ENCODE peak calls at places on chromosome 20, in four cellular contexts. X is HepG2, T is SK-N-SH, V is K562. H is an unnamed sample.

GRCh38 chr20:21096321-21097043 is 9.7 kb downstream of the LINC00237 start:
- DNase-seq in X (peak), T (peak), V (peak), H (peak)

GRCh38 chr20:8876381-8876780 is 192.5 kb upstream of the PLCB4 start:
- DNase-seq in X (no peak), T (no peak), V (no peak), H (no peak)

GRCh38 chr20:8156603-8157079 is 24.6 kb downstream of the PLCB1 start:
- DNase-seq in X (peak), T (no peak), V (no peak), H (peak)

GRCh38 chr20:47453167-47453782 is 48.4 kb upstream of the NCOA3 start:
- DNase-seq in X (peak), T (no peak), V (no peak), H (peak)

GRCh38 chr20:56422824-56423189 is 10.7 kb downstream of the CASS4 start:
- DNase-seq in X (no peak), T (no peak), V (peak), H (peak)

GRCh38 chr20:37265152-37265551 is 3.5 kb upstream of the GHRH start:
- DNase-seq in X (no peak), T (no peak), V (no peak), H (no peak)

GRCh38 chr20:47785900-47786762 is 850 bp upstream of the SULF2 start:
- DNase-seq in X (peak), T (peak), V (peak), H (peak)

GRCh38 chr20:50248104-50248631 is 57.5 kb downstream of the CEBPB start:
- DNase-seq in X (no peak), T (no peak), V (peak), H (peak)

GRCh38 chr20:21017381-21018085 is 88.6 kb downstream of the LINC00237 start:
- DNase-seq in X (peak), T (no peak), V (no peak), H (no peak)

GRCh38 chr20:8432435-8433148 is 300.5 kb downstream of the PLCB1 start:
- DNase-seq in X (no peak), T (peak), V (no peak), H (no peak)

GRCh38 chr20:57439432-57439831 is 48.2 kb downstream of the RBM38 start:
- DNase-seq in X (no peak), T (no peak), V (no peak), H (no peak)

GRCh38 chr20:4876301-4876700 is 125.0 kb downstream of the SLC23A2 start:
- DNase-seq in X (no peak), T (no peak), V (no peak), H (no peak)

GRCh38 chr20:4871486-4871885 is 129.8 kb downstream of the SLC23A2 start:
- DNase-seq in X (no peak), T (no peak), V (no peak), H (no peak)

GRCh38 chr20:4873396-4873795 is 127.9 kb downstream of the SLC23A2 start:
- DNase-seq in X (no peak), T (no peak), V (no peak), H (no peak)

GRCh38 chr20:4876731-4877130 is 124.6 kb downstream of the SLC23A2 start:
- DNase-seq in X (no peak), T (no peak), V (no peak), H (no peak)

GRCh38 chr20:4875578-4876067 is 125.7 kb downstream of the SLC23A2 start:
- DNase-seq in X (no peak), T (no peak), V (no peak), H (no peak)
- TF ChIP-seq MXI1 in X (no peak), T (no peak), V (no peak), H (no peak)

GRCh38 chr20:18018100-18018499 is 39.6 kb downstream of the OVOL2 start:
- DNase-seq in X (no peak), T (no peak), V (no peak), H (no peak)

GRCh38 chr20:18020931-18021330 is 36.8 kb downstream of the OVOL2 start:
- DNase-seq in X (no peak), T (no peak), V (no peak), H (no peak)

GRCh38 chr20:18024606-18025127 is 33.0 kb downstream of the OVOL2 start:
- DNase-seq in X (no peak), T (no peak), V (no peak), H (no peak)

GRCh38 chr20:18016772-18017171 is 40.9 kb downstream of the OVOL2 start:
- DNase-seq in X (no peak), T (peak), V (no peak), H (no peak)

GRCh38 chr20:18019068-18019467 is 38.6 kb downstream of the OVOL2 start:
- DNase-seq in X (peak), T (peak), V (peak), H (peak)
- TF ChIP-seq USF2 in X (no peak), T (no peak), V (no peak), H (no peak)

DNA sequence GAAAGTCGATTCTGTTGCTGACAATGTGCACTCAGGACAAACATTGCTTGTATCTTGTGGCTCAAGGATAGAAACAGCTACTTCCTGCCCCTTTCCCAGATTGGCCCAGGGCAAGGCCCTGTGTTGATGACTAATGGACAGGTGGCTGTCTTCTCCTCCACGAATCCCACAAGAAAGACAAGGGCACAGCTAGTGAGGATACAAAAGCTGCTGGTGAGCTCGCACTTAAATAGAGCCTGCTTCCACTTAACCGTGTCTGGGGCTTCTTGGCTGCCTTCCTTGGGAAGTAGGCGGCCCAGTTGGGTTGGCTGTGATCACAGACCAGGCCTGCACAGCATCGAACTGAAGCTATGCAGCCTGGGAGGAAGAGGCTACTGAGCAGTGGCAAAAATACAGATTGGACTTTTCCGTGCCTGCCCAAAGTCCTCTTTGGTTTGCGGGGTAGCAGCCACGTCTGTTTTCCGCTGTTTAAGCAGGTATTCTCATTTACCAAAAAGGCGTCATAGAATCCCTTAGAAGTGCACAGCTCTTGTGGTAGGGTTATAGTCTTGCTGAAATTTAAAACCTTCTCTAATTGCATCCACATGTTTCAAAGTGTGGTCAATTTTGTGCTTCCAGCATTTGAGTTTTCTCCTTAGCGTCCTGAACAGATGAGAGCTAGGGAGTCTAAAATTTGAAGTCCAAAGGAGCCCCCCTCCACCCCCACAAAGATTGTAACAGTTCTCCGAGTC is 23.1 kb upstream of the NAA20 start:
- DNase-seq in X (no peak), T (no peak), V (no peak), H (peak)
- TF ChIP-seq MXI1 in X (no peak), T (no peak), V (no peak), H (no peak)

GRCh38 chr20:25300496-25301170 is 52.7 kb downstream of the PYGB start:
- DNase-seq in X (no peak), T (no peak), V (no peak), H (peak)
- TF ChIP-seq USF2 in X (no peak), T (no peak), V (no peak), H (no peak)

GRCh38 chr20:10093087-10093591 is 58.4 kb downstream of the ANKEF1 start:
- DNase-seq in X (no peak), T (no peak), V (no peak), H (peak)
- TF ChIP-seq MXI1 in X (no peak), T (no peak), V (no peak), H (no peak)

GRCh38 chr20:34579191-34579661 is 20.7 kb downstream of the MAP1LC3A start:
- DNase-seq in X (peak), T (no peak), V (no peak), H (peak)
- TF ChIP-seq USF2 in X (no peak), T (no peak), V (no peak), H (no peak)

H was measured in IMR-90.